ENCODE peak calls at places on chromosomes 12 and 14, in five cellular contexts. M, U, G, Q and X are unnamed samples.

GRCh38 chr12:106804668-106805067 is 30.2 kb downstream of the RIC8B start:
- DNase-seq in Q (no peak), U (no peak), M (no peak), G (no peak), X (no peak)

GRCh38 chr14:76958020-76958965 is 70.2 kb downstream of the IRF2BPL start:
- DNase-seq in M (no peak), U (no peak), Q (no peak), G (no peak), X (no peak)

GRCh38 chr12:25859976-25860375 is 98.5 kb upstream of the RASSF8 start:
- DNase-seq in U (peak), G (no peak), M (no peak), Q (no peak), X (no peak)

GRCh38 chr14:101022916-101023435 is 119.5 kb upstream of the RTL1 start:
- DNase-seq in M (no peak), G (no peak), Q (no peak), U (no peak), X (no peak)

GRCh38 chr12:51392556-51393237 is 1.5 kb upstream of the GALNT6 start:
- DNase-seq in Q (no peak), G (no peak), M (no peak), U (peak), X (peak)

GRCh38 chr12:39368096-39368495 is 74.8 kb downstream of the KIF21A start:
- DNase-seq in M (no peak), Q (no peak), G (no peak), U (no peak), X (no peak)

GRCh38 chr14:58912799-58913432 is 275.2 kb downstream of the DACT1 start:
- DNase-seq in M (no peak), U (no peak), Q (no peak), G (no peak), X (no peak)

GRCh38 chr12:1488908-1489381 is 105.4 kb downstream of the FBXL14 start:
- DNase-seq in G (no peak), U (peak), Q (no peak), M (no peak), X (no peak)

GRCh38 chr14:68526420-68527105 is 266.3 kb downstream of the ZFP36L1 start:
- DNase-seq in U (no peak), G (no peak), Q (peak), M (no peak), X (no peak)

GRCh38 chr14:89277229-89277628 is 139.8 kb downstream of the FOXN3 start:
- DNase-seq in G (no peak), Q (no peak), U (no peak), M (no peak), X (no peak)

GRCh38 chr12:104177663-104178501 is 37.7 kb upstream of the TXNRD1 start:
- DNase-seq in U (no peak), G (peak), Q (peak), M (peak), X (no peak)

GRCh38 chr12:80655751-80656150 is 51.7 kb upstream of the MYF6 start:
- DNase-seq in M (no peak), Q (no peak), G (no peak), U (no peak), X (no peak)

GRCh38 chr14:89617471-89618291 is 200.6 kb upstream of the FOXN3 start:
- DNase-seq in Q (peak), M (peak), G (peak), U (peak), X (peak)

GRCh38 chr14:35223927-35224326 is 68.3 kb upstream of the PSMA6 start:
- DNase-seq in M (no peak), G (no peak), Q (no peak), U (no peak), X (no peak)

GRCh38 chr12:106248177-106248848 is 493 bp upstream of the CKAP4 start:
- DNase-seq in U (no peak), M (peak), G (peak), Q (peak), X (peak)

GRCh38 chr14:95328876-95329503 is 9.3 kb upstream of the CLMN start:
- DNase-seq in Q (no peak), G (no peak), M (no peak), U (no peak), X (no peak)

GRCh38 chr12:82857276-82857675 is 170.6 kb downstream of the TMTC2 start:
- DNase-seq in M (no peak), U (no peak), G (no peak), Q (no peak), X (no peak)

GRCh38 chr14:55514819-55515470 is 65.1 kb upstream of the KTN1 start:
- DNase-seq in M (peak), Q (no peak), G (no peak), U (no peak), X (no peak)

GRCh38 chr12:58919271-58920101 is 818 bp downstream of the LRIG3 start:
- DNase-seq in G (peak), U (no peak), Q (peak), M (peak), X (peak)

GRCh38 chr12:124816295-124816854 is 47.3 kb downstream of the SCARB1 start:
- DNase-seq in Q (no peak), G (no peak), U (no peak), M (no peak), X (no peak)

GRCh38 chr14:52069617-52070431 is 965 bp upstream of the NID2 start:
- DNase-seq in U (no peak), Q (no peak), G (no peak), M (peak), X (no peak)

GRCh38 chr12:22066235-22066765 is 20.3 kb downstream of the CMAS start:
- DNase-seq in M (no peak), Q (no peak), G (no peak), U (peak), X (no peak)

GRCh38 chr14:55123101-55123500 is 6.0 kb upstream of the LGALS3 start:
- DNase-seq in U (no peak), Q (no peak), M (peak), G (no peak), X (no peak)

GRCh38 chr14:73465833-73466532 is 7.6 kb upstream of the NUMB start:
- DNase-seq in M (no peak), Q (no peak), U (no peak), G (peak), X (no peak)

GRCh38 chr14:89903340-89903965 is 51.1 kb downstream of the EFCAB11 start:
- DNase-seq in M (no peak), U (peak), G (no peak), Q (no peak), X (no peak)

GRCh38 chr12:21678959-21679358 is 21.3 kb upstream of the LDHB start:
- DNase-seq in M (no peak), G (no peak), Q (no peak), U (peak), X (no peak)

GRCh38 chr12:124363376-124363965 is 68.6 kb downstream of the RFLNA start:
- DNase-seq in M (no peak), G (no peak), U (no peak), Q (no peak), X (no peak)

GRCh38 chr12:127677537-127678131 is 589.3 kb upstream of the TMEM132C start:
- DNase-seq in M (peak), Q (peak), G (peak), U (peak), X (no peak)

GRCh38 chr12:30599631-30600030 is 96.0 kb downstream of the IPO8 start:
- DNase-seq in Q (no peak), U (no peak), M (peak), G (peak), X (peak)

GRCh38 chr12:69189378-69189978 is 49.9 kb upstream of the CPSF6 start:
- DNase-seq in M (no peak), G (no peak), Q (no peak), U (no peak), X (no peak)

GRCh38 chr12:5200276-5201087 is 156.8 kb downstream of the KCNA5 start:
- DNase-seq in G (peak), M (no peak), U (no peak), Q (peak), X (peak)

GRCh38 chr14:24309538-24310386 is at the start of gene LTB4R2:
- DNase-seq in G (no peak), M (no peak), U (no peak), Q (peak), X (no peak)

DNA sequence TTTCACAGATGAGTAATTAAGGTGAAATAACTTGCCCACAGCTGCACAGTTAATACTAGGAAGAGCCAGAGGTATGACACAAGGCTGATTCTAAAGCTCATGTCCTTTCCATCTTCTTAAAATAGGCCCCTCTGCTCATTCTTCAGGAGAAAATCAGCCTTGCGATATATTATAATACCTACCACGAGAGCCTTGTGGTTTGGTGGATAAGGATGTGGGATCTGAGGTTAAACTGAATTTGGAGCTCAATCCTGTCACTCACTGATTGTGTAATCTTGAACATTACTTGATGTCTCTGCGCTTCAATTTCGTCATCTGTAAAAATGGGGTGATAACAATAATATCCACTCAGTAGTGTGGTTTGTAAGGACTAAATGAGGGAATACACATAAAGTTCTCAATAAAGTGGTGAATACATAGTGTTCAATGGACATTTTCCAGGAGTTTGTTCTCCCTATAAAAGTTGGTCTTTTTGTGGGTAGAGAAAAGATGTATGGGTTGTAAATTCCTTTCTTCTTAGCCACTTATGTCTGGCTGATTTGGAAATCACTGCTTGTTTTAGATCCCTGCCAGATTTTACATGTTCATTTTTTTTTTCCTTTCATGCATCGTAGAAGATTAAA is 25.1 kb upstream of the ATP2B1 start:
- DNase-seq in U (peak), G (no peak), Q (no peak), M (peak), X (peak)
- H3K4me3 ChIP-seq in U (no peak), G (no peak), Q (no peak), M (no peak), X (no peak)

GRCh38 chr12:130954544-130954831 is 781 bp downstream of the ADGRD1 start:
- DNase-seq in G (no peak), M (no peak), Q (no peak), U (no peak), X (no peak)

GRCh38 chr12:130952106-130952505 is 1.6 kb upstream of the ADGRD1 start:
- DNase-seq in U (no peak), Q (no peak), G (no peak), M (no peak), X (no peak)

GRCh38 chr12:130952545-130952954 is 1.2 kb upstream of the ADGRD1 start:
- DNase-seq in M (no peak), G (no peak), U (no peak), Q (no peak), X (no peak)

GRCh38 chr12:130955238-130955816 is 1.6 kb downstream of the ADGRD1 start:
- DNase-seq in U (no peak), M (no peak), Q (no peak), G (no peak), X (no peak)

DNA sequence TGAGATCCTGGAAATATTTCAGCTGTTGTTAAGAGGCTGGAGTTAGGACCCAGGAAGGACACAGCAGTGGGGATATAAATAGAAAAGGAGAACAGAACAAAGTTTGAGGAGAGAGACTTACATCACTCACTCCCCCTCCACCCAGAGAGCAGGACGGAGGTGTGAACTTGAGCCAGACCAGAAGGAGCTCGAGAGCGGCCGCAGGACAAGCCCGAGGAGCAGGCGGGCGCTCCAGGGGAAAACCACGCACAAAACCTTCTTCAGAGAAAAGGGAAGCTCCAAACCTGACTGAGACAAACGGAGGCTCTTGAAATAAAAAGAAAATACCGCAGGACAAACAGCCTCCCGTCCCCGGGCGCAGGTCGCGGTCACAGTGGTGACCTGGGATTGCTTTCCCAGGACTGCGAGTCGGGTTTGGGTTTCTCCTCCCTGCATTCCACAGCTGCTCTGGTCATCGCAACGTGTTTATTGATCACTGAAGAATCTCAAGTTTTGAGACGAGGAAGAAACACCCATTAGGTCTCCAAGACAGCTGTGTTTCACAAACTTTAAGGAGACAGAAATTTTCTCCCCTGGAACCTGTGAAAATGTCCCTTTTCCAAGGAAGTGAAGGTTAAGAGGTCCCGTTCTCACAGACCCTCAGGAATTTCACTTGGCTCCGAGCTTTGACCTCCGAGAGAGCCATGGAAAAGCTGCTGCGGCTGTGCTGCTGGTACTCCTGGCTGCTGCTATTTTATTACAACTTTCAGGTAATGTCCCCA is at the start of gene ADGRD1:
- DNase-seq in M (no peak), Q (no peak), U (no peak), G (no peak), X (no peak)
- H3K4me3 ChIP-seq in M (no peak), Q (peak), U (no peak), G (peak), X (no peak)

GRCh38 chr12:53972152-53972702 is 699 bp upstream of the HOXC11 start:
- DNase-seq in G (no peak), U (no peak), Q (no peak), M (no peak), X (no peak)
- H3K4me3 ChIP-seq in G (no peak), U (no peak), Q (no peak), M (no peak), X (no peak)

DNA sequence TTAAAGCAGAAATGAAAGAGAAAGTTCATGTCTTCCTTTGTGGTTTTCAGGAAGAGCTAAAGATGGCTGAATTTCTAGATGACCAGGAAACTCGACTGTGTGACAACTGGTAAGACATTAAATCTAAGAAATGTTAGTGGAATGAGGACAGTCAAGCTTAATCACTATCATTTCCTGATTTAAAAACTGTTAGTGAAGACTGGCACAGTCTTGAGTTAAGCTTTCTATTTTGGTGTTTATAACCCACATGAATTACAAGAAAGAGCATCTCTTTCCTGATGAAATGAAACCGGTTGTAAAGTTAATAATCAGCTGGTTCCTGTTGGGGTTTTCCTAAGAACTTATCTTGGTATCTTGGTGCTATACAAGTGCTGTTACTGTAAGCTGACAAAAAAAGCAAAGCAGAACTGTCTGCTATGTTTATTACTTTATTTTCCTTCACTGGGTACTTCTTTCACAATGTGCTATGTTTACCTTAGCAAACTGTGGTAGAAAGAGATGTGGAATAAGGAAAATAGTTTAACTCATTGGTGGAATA is 5.2 kb downstream of the TRAFD1 start:
- DNase-seq in G (no peak), M (peak), Q (no peak), U (peak), X (no peak)
- H3K4me3 ChIP-seq in G (no peak), M (no peak), Q (no peak), U (peak), X (no peak)

DNA sequence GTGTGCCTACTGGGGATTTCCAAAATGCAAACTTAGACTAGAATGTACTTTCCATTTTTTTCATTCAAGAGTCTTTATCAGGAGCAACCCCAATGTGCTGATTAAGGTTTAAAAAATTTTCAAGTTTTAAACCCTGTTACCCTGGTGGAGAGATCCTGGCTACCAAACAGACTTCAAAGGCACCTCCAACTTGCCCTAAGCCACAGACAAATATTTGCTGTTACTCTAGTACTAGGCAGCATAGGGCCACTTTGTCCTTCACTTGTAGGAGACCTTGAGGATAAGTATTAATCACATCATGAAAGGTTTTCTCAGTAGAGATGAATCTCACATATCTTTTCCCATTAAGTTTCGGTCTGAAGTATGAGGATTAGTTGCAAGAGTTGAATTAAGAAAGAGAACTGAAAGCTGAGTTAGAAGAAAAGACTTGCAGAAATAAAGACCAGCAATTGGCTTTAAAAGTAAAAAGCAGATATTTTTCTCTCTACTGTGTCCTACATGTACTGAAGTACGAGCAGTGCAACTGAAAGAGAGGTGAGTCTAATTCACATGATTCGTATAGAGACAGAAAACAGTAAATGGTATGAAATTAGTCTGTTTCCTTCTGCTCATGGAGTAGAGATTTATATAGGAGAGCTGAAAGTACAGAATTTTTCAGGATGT is 28.3 kb downstream of the NTN4 start:
- DNase-seq in U (no peak), G (peak), M (peak), Q (no peak), X (no peak)
- H3K4me3 ChIP-seq in U (no peak), G (peak), M (no peak), Q (no peak), X (no peak)

DNA sequence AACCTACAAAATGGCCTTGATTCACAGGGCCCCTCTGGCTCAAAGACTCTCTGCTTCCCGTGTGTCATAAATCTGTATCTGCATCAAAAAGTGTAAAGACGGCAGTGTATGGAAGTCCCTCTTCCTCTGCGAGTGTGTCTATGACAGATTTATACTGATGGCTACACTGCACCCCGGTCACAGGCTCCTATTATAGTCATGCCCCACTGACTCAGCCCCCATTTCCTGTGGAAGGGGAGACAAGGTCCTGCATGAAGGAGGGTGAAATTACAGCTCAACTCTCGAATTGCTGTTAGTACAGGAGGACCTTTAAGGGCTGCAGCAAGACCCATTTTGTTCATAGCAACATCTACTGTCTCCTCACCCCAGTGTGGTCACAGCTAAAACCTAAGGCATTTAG is 68.6 kb downstream of the HMGA2 start:
- DNase-seq in G (no peak), Q (no peak), U (no peak), M (peak), X (no peak)
- H3K4me3 ChIP-seq in G (no peak), Q (no peak), U (no peak), M (no peak), X (no peak)